ENCODE peak calls at places on chromosomes 16 and 17, in six cellular contexts. H is mesenchymal stem cell, M is adipocyte, X is lower leg skin, Y is epithelial cell of esophagus, F is fibroblast of the aortic adventitia. K is an unnamed sample.

GRCh38 chr16:48173877-48174276 is 18.1 kb upstream of the ABCC12 start:
- DNase-seq in F (no peak), H (no peak), X (no peak), M (no peak), Y (no peak), K (no peak)

GRCh38 chr16:22813946-22814325 is at the start of gene HS3ST2:
- DNase-seq in X (peak; percentile 21), M (peak; percentile 8), H (peak; percentile 0), Y (peak; percentile 80), F (no peak), K (no peak)

GRCh38 chr16:29307598-29308507 is 98.7 kb downstream of the NPIPB11 start:
- DNase-seq in M (peak; percentile 46), Y (no peak), H (peak; percentile 87), F (peak; percentile 53), X (no peak), K (no peak)

GRCh38 chr16:67537636-67538591 is 9.3 kb downstream of the RIPOR1 start:
- DNase-seq in X (no peak), M (peak; percentile 60), H (peak; percentile 50), F (no peak), Y (no peak), K (peak; percentile 72)

GRCh38 chr16:57165923-57166322 is 19.9 kb downstream of the PSME3IP1 start:
- DNase-seq in Y (peak; percentile 21), F (peak; percentile 62), H (no peak), M (peak; percentile 58), X (no peak), K (no peak)

GRCh38 chr16:78297066-78297666 is 197.7 kb downstream of the WWOX start:
- DNase-seq in X (no peak), F (no peak), Y (no peak), H (peak; percentile 34), M (no peak), K (peak; percentile 49)

GRCh38 chr16:59535298-59535697 is 801.2 kb upstream of the GOT2 start:
- DNase-seq in F (no peak), H (no peak), M (no peak), X (no peak), Y (no peak), K (no peak)

GRCh38 chr16:84528317-84528716 is 23.9 kb upstream of the MEAK7 start:
- DNase-seq in H (no peak), X (no peak), F (no peak), M (no peak), Y (no peak), K (no peak)

GRCh38 chr16:78638371-78638770 is 538.9 kb downstream of the WWOX start:
- DNase-seq in M (no peak), Y (no peak), X (no peak), H (no peak), F (no peak), K (no peak)

GRCh38 chr16:20073203-20074088 is at the start of gene GPR139:
- DNase-seq in Y (no peak), F (no peak), H (no peak), X (no peak), M (no peak), K (no peak)

GRCh38 chr16:16048904-16049582 is 99.6 kb downstream of the ABCC1 start:
- DNase-seq in Y (no peak), F (no peak), X (no peak), H (no peak), M (no peak), K (no peak)

GRCh38 chr16:5504028-5504758 is 406.6 kb upstream of the EEF2KMT start:
- DNase-seq in X (no peak), F (no peak), M (no peak), Y (no peak), H (no peak), K (no peak)

GRCh38 chr17:42179911-42180410 is 981 bp downstream of the KCNH4 start:
- DNase-seq in X (no peak), F (peak; percentile 46), H (peak; percentile 53), Y (peak; percentile 55), M (peak; percentile 69), K (no peak)

GRCh38 chr16:75217389-75217851 is 1.4 kb upstream of the CTRB1 start:
- DNase-seq in M (no peak), Y (no peak), F (no peak), H (no peak), X (no peak), K (no peak)

GRCh38 chr17:4908301-4908700 is 5.4 kb upstream of the CHRNE start:
- DNase-seq in X (no peak), Y (peak; percentile 94), F (peak; percentile 18), H (peak; percentile 39), M (no peak), K (peak; percentile 57)

GRCh38 chr16:48444574-48444973 is 59.4 kb upstream of the SIAH1 start:
- DNase-seq in X (no peak), F (peak; percentile 95), M (peak; percentile 48), Y (peak; percentile 88), H (peak; percentile 92), K (no peak)

GRCh38 chr16:70018254-70018653 is 67.1 kb downstream of the CLEC18A start:
- DNase-seq in H (peak; percentile 28), F (peak; percentile 4), Y (peak; percentile 33), M (no peak), X (no peak), K (no peak)

GRCh38 chr16:1430759-1431496 is at the start of gene PERCC1:
- DNase-seq in H (no peak), X (no peak), Y (no peak), M (peak; percentile 50), F (no peak), K (no peak)

GRCh38 chr16:17403156-17403809 is 67.5 kb downstream of the XYLT1 start:
- DNase-seq in H (no peak), M (no peak), Y (no peak), X (no peak), F (no peak), K (no peak)

GRCh38 chr17:44971776-44972483 is 3.8 kb upstream of the C1QL1 start:
- DNase-seq in H (peak; percentile 33), F (no peak), M (peak; percentile 12), Y (peak; percentile 87), X (no peak), K (no peak)
- H3K4me3 ChIP-seq in H (no peak overlapping the region), F (no peak overlapping the region), M (no peak overlapping the region), Y (no peak overlapping the region), X (no peak overlapping the region), K (no peak overlapping the region)

GRCh38 chr16:79839450-79839849 is 238.9 kb upstream of the MAF start:
- DNase-seq in H (no peak), Y (no peak), F (no peak), M (no peak), X (no peak), K (no peak)

GRCh38 chr16:79836129-79836528 is 235.6 kb upstream of the MAF start:
- DNase-seq in X (no peak), Y (no peak), F (no peak), H (no peak), M (no peak), K (no peak)

GRCh38 chr16:79839851-79840321 is 239.3 kb upstream of the MAF start:
- DNase-seq in Y (no peak), F (no peak), X (no peak), H (no peak), M (no peak), K (no peak)

GRCh38 chr16:79842197-79842596 is 241.7 kb upstream of the MAF start:
- DNase-seq in M (no peak), H (no peak), F (no peak), Y (no peak), X (no peak), K (no peak)

GRCh38 chr16:79838860-79839259 is 238.3 kb upstream of the MAF start:
- DNase-seq in Y (no peak), H (no peak), F (no peak), M (no peak), X (no peak), K (no peak)
- H3K4me3 ChIP-seq in Y (no peak overlapping the region), H (peak overlapping the region; percentile 27), F (no peak overlapping the region), M (no peak overlapping the region), X (no peak overlapping the region), K (no peak overlapping the region)

GRCh38 chr17:29709861-29710849 is 87.4 kb upstream of the CORO6 start:
- DNase-seq in M (peak; percentile 73), H (peak; percentile 48), Y (no peak), F (peak; percentile 34), X (no peak), K (no peak)

GRCh38 chr17:29705352-29705751 is 82.6 kb upstream of the CORO6 start:
- DNase-seq in X (no peak), H (no peak), M (no peak), Y (no peak), F (no peak), K (no peak)

GRCh38 chr17:29710891-29711418 is 88.2 kb upstream of the CORO6 start:
- DNase-seq in X (no peak), H (peak; percentile 91), Y (peak; percentile 93), M (peak; percentile 51), F (peak; percentile 47), K (no peak)

GRCh38 chr17:29707212-29707571 is 84.5 kb upstream of the CORO6 start:
- DNase-seq in M (no peak), H (no peak), X (no peak), F (no peak), Y (no peak), K (no peak)

GRCh38 chr17:29706045-29706431 is 83.3 kb upstream of the CORO6 start:
- DNase-seq in X (no peak), M (no peak), Y (no peak), F (no peak), H (no peak), K (no peak)
- H3K4me3 ChIP-seq in X (no peak overlapping the region), M (no peak overlapping the region), Y (no peak overlapping the region), F (no peak overlapping the region), H (no peak overlapping the region), K (no peak overlapping the region)

GRCh38 chr17:49018673-49019215 is 21.6 kb downstream of the IGF2BP1 start:
- DNase-seq in M (no peak), F (no peak), Y (no peak), H (no peak), X (no peak), K (no peak)

GRCh38 chr17:49015179-49015923 is 18.2 kb downstream of the IGF2BP1 start:
- DNase-seq in H (no peak), M (no peak), Y (no peak), F (no peak), X (no peak), K (no peak)

GRCh38 chr17:49015924-49016774 is 19.0 kb downstream of the IGF2BP1 start:
- DNase-seq in H (no peak), M (no peak), X (no peak), F (no peak), Y (no peak), K (no peak)

GRCh38 chr17:49018116-49018612 is 21.0 kb downstream of the IGF2BP1 start:
- DNase-seq in M (no peak), X (no peak), F (no peak), H (no peak), Y (no peak), K (no peak)

DNA sequence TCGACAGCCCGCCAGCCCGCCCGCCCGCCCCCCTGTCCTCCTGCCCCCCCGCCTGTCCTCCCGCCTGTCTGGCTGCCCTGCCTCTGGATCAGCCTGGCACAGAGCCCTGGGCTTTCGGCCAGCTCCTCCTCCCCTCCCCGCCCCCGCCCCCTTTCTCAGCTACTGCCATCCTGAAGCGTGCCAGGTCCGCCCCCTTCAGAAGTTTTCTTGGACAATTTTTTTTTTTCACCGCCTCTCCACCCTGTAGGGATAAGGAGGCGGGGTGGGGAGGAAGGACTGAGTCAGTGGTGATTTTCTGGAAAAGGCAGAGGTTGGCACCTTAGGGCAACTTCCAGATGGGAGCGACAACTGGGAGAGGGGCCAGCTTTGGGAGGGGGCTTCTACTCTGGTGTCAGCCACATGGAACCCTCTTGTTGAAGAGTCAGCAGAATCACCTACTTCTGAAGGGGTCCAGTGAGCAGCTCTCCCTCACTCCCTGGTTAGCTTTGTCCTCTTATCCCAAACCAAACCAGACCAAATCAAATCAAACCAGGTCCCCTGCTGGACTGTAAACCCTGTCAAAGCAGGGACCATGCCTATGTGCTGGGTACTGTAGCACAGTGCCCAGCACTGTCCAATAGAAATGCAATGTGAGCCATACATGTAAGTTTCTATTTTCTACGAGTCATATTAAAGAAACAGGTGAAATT is 19.7 kb downstream of the IGF2BP1 start:
- DNase-seq in Y (peak; percentile 73), M (peak; percentile 93), F (peak; percentile 82), H (no peak), X (no peak), K (no peak)
- H3K4me3 ChIP-seq in Y (no peak overlapping the region), M (no peak overlapping the region), F (no peak overlapping the region), H (no peak overlapping the region), X (no peak overlapping the region), K (no peak overlapping the region)